ENCODE peak calls at places on chromosomes 11 and 22, in five cellular contexts. R, E, X, W and V are unnamed samples.
A peak's percentile ranks its signal among the peaks of the same experiment; 100 is the strongest.

GRCh38 chr22:29207562-29208501 is 2.1 kb downstream of the EMID1 start:
- DNase-seq in R (no peak), E (no peak), W (no peak), X (no peak), V (no peak)

GRCh38 chr22:49212466-49212865 is 615.2 kb downstream of the BRD1 start:
- DNase-seq in R (peak; percentile 52), W (no peak), E (no peak), X (no peak), V (no peak)

GRCh38 chr11:101914349-101914736 is 467 bp upstream of the CEP126 start:
- DNase-seq in W (no peak), X (no peak), E (no peak), R (no peak), V (no peak)

GRCh38 chr11:130865091-130865771 is 51.0 kb downstream of the SNX19 start:
- DNase-seq in X (no peak), R (no peak), W (no peak), E (no peak), V (no peak)

GRCh38 chr11:115530752-115531151 is 26.5 kb upstream of the CADM1 start:
- DNase-seq in E (no peak), R (no peak), X (no peak), W (no peak), V (no peak)

GRCh38 chr11:72308226-72309073 is 64.5 kb upstream of the PHOX2A start:
- DNase-seq in W (no peak), R (no peak), E (no peak), X (peak; percentile 99), V (peak; percentile 91)

GRCh38 chr22:37979782-37980181 is 4.6 kb downstream of the SOX10 start:
- DNase-seq in R (no peak), W (no peak), X (no peak), E (no peak), V (no peak)

GRCh38 chr11:128259816-128260215 is 327.5 kb downstream of the ETS1 start:
- DNase-seq in X (no peak), R (no peak), W (no peak), E (no peak), V (no peak)

GRCh38 chr11:118060081-118060661 is 16.7 kb upstream of the TMPRSS4 start:
- DNase-seq in X (no peak), W (no peak), R (peak; percentile 37), E (no peak), V (no peak)

GRCh38 chr11:8015753-8016239 is 28.7 kb downstream of the EIF3F start:
- DNase-seq in W (no peak), X (no peak), R (peak; percentile 20), E (no peak), V (no peak)